ENCODE peak calls at places on chromosomes 1 and 21, in ten cellular contexts. D is breast epithelium; I is right lobe of liver; C is fibroblast of lung; S is naive thymus-derived CD4-positive, alpha-beta T cell; T is SK-N-SH; Z is SJSA1; M is left ventricle myocardium inferior; J is OCI-LY7; X is uterus. N is an unnamed sample. For H3K4me1, the result is how much of the 10 kb centered on the place peaks cover.

GRCh38 chr1:85451236-85451830 is 13.6 kb downstream of the DDAH1 start:
- DNase-seq in S (no peak), T (no peak), D (no peak), C (peak), X (no peak), Z (no peak), I (no peak), M (no peak), J (no peak), N (no peak)

GRCh38 chr1:85275701-85276289 is 637 bp downstream of the BCL10 start:
- DNase-seq in M (no peak), S (peak), D (no peak), I (no peak), C (peak), X (no peak), Z (no peak), J (peak), T (no peak), N (no peak)

GRCh38 chr1:160797163-160797797 is 1.3 kb downstream of the LY9 start:
- DNase-seq in T (no peak), J (peak), X (no peak), S (no peak), I (no peak), Z (no peak), D (no peak), M (no peak), C (no peak), N (no peak)

GRCh38 chr1:23664837-23665795 is 26.5 kb upstream of the RPL11 start:
- DNase-seq in D (no peak), S (no peak), T (peak), C (peak), Z (peak), M (no peak), J (peak), I (no peak), X (no peak), N (no peak)

GRCh38 chr1:218547901-218548730 is 203.0 kb downstream of the TGFB2 start:
- DNase-seq in C (no peak), Z (no peak), J (no peak), D (peak), I (no peak), M (no peak), S (no peak), T (no peak), X (no peak), N (no peak)

GRCh38 chr21:14523234-14523633 is 22.9 kb downstream of the SAMSN1 start:
- DNase-seq in Z (no peak), I (peak), C (no peak), M (no peak), X (no peak), J (no peak), S (no peak), D (no peak), T (no peak), N (no peak)

GRCh38 chr1:55418208-55418607 is 203.0 kb upstream of the USP24 start:
- DNase-seq in Z (no peak), I (no peak), M (no peak), S (no peak), C (no peak), D (no peak), T (no peak), J (no peak), X (no peak), N (no peak)

GRCh38 chr1:225928186-225929175 is 4.4 kb upstream of the PYCR2 start:
- DNase-seq in Z (no peak), T (no peak), M (no peak), J (no peak), D (no peak), X (no peak), S (peak), I (no peak), C (no peak), N (no peak)

GRCh38 chr21:26171310-26172100 is 935 bp upstream of the APP start:
- DNase-seq in J (no peak), X (no peak), Z (no peak), D (no peak), M (no peak), S (no peak), C (no peak), T (peak), I (no peak), N (no peak)

GRCh38 chr1:201146626-201147390 is 7.5 kb downstream of the TMEM9 start:
- DNase-seq in M (no peak), D (no peak), X (no peak), S (no peak), Z (no peak), I (no peak), C (no peak), J (no peak), T (no peak), N (no peak)

GRCh38 chr1:47996060-47996405 is 1.2 kb downstream of the TRABD2B start:
- DNase-seq in Z (no peak), M (no peak), C (no peak), J (no peak), X (no peak), S (no peak), D (no peak), I (no peak), T (no peak), N (no peak)

GRCh38 chr1:69737527-69738176 is 169.9 kb downstream of the LRRC7 start:
- DNase-seq in J (peak), Z (peak), D (no peak), S (peak), M (no peak), C (peak), I (no peak), X (no peak), T (peak), N (no peak)

GRCh38 chr1:12153181-12153785 is 13.5 kb upstream of the TNFRSF1B start:
- DNase-seq in X (no peak), D (no peak), I (peak), M (no peak), C (peak), S (no peak), J (peak), Z (peak), T (no peak), N (peak)

GRCh38 chr1:12150456-12151200 is 16.2 kb upstream of the TNFRSF1B start:
- DNase-seq in M (no peak), S (peak), J (peak), D (no peak), X (no peak), Z (no peak), T (no peak), C (no peak), I (no peak), N (no peak)

GRCh38 chr1:12151465-12151864 is 15.3 kb upstream of the TNFRSF1B start:
- DNase-seq in I (no peak), S (no peak), T (no peak), M (no peak), J (no peak), X (no peak), C (no peak), Z (no peak), D (no peak), N (no peak)

GRCh38 chr1:12149791-12150175 is 17.0 kb upstream of the TNFRSF1B start:
- DNase-seq in Z (no peak), M (no peak), J (no peak), S (no peak), D (no peak), T (no peak), I (no peak), C (no peak), X (no peak), N (no peak)

DNA sequence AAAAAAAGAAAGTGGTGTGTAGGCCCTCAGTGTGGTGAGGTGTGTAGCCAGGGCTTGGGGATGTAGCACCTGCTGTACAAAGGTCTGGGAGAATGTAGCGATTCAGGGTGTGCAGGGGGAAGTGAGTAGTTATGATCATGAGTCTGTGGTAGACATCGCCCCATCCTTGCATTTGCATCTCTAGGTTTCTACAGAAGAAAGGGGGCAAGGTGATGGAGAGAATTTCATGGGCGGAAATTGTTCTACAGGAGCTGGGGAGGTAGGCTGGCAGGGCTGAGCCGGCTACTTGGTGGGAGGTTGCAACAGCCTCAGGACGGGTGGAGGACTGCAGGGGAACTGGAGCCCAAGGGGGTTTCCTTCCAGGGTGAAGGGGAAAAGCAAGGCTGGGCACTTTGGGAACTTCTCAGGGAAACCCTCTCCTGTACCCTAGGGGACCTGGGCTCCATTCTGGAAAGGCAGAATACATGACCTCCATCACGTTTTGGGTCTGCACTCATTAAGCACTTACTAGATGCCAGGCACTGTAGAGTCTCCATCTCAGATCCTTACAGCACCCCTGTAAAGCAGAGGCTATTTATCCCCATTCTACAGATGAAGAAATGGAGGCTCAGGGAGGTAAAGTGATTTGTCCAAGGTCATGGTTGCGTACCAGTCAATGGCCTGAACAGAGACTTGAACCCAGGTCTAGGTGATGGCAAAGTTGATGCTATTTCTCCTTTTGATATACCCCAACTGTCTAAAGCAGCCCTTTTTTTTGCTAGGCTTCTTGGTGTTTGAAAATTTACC is 14.5 kb upstream of the TNFRSF1B start:
- DNase-seq in I (no peak), T (no peak), M (no peak), S (no peak), D (no peak), J (peak), Z (no peak), C (no peak), X (no peak), N (no peak)
- H3K4me1 ChIP-seq in I (under half), T (under half), M (under half), S (half or more), D (under half), J (half or more), Z (under half), C (under half), X (under half), N (half or more)

DNA sequence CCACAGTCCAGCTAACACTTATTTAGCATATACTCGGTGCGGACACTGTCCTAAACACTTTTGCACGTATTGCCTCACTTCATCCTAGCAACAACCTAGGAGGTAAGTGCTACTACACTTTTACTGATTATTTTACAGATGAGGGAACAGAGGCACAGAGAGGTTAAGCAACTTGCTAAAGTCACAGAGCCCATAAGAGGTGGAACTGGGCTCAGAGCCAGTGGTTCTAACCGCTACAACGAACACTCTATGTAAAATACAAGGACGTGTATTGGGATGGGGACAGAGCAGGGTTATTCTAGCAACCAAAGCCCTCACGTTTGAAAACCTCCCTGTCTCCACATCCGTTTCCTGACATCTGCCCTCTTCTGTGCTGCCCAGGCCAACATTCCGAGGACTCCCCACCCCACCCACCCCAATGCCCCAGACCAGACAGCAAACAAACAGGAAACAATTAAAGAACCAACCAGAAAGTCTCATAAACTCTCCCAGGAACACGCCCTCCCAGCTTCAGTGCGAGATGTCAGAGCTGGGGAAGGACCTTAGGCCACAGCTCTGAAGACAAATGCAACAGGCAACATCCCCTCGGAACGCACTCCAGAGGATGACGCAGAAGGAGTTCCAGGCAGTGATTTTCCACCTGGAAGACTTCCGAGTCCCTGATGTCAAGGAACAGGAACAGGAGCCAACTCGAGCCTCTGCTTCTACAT is 41.1 kb downstream of the GLIS1 start:
- DNase-seq in I (no peak), Z (no peak), J (no peak), M (no peak), S (no peak), D (no peak), C (peak), X (peak), T (no peak), N (no peak)
- H3K27ac ChIP-seq in I (no peak), Z (no peak), J (no peak), M (no peak), S (no peak), D (peak), C (no peak), X (no peak), T (no peak), N (no peak)

GRCh38 chr21:32909393-32909792 is 116.3 kb upstream of the OLIG2 start:
- DNase-seq in I (no peak), D (no peak), C (no peak), S (no peak), X (no peak), J (no peak), M (no peak), Z (no peak), T (no peak), N (no peak)
- H3K4me3 ChIP-seq in I (no peak), D (no peak), C (no peak), S (no peak), X (no peak), J (no peak), M (no peak), Z (no peak), T (no peak), N (no peak)

GRCh38 chr21:37367301-37367757 is 756 bp downstream of the DYRK1A start:
- DNase-seq in D (no peak), S (no peak), J (peak), M (no peak), I (peak), T (peak), C (no peak), X (no peak), Z (no peak), N (no peak)
- H3K4me1 ChIP-seq in D (under half), S (under half), J (under half), M (half or more), I (under half), T (under half), C (under half), X (under half), Z (under half), N (under half)

GRCh38 chr1:44720281-44720680 is 10.7 kb downstream of the RNU5D-1 start:
- DNase-seq in Z (no peak), T (no peak), C (no peak), I (no peak), J (no peak), X (no peak), D (no peak), S (no peak), M (no peak), N (no peak)
- H3K27ac ChIP-seq in Z (no peak), T (no peak), C (no peak), I (no peak), J (peak), X (peak), D (no peak), S (no peak), M (no peak), N (no peak)